ENCODE peak calls at places on chromosomes 1 and 21, in five cellular contexts. W is sigmoid colon; M is CD4-positive, alpha-beta T cell; Z is uterus; K is activated naive CD4-positive, alpha-beta T cell treated with anti-CD3 and anti-CD28 coated beads, Interleukin-2, amount 10 ng/mL, durations not matched to agents 7 days and 5 days. O is an unnamed sample.

GRCh38 chr1:59505596-59506028 is 208.7 kb downstream of the FGGY start:
- DNase-seq in W (no peak), M (no peak), Z (no peak), K (no peak), O (no peak)

GRCh38 chr1:228097333-228098081 is 5.6 kb downstream of the C1orf35 start:
- DNase-seq in W (peak), M (no peak), Z (no peak), K (peak), O (peak)

GRCh38 chr21:45309069-45309521 is 21.4 kb upstream of the POFUT2 start:
- DNase-seq in W (peak), M (no peak), Z (no peak), K (peak), O (peak)

GRCh38 chr1:56666112-56666608 is 21.0 kb downstream of the PRKAA2 start:
- DNase-seq in W (no peak), M (no peak), Z (no peak), K (no peak), O (no peak)

GRCh38 chr1:41560496-41560895 is 76.0 kb upstream of the EDN2 start:
- DNase-seq in W (no peak), M (no peak), Z (no peak), K (no peak), O (no peak)

GRCh38 chr1:154736840-154737239 is 128.9 kb upstream of the ADAR start:
- DNase-seq in W (no peak), M (no peak), Z (peak), K (no peak), O (no peak)

GRCh38 chr1:229669333-229669732 is 43.3 kb downstream of the URB2 start:
- DNase-seq in W (no peak), M (no peak), Z (no peak), K (no peak), O (peak)

GRCh38 chr1:229627003-229627402 is 956 bp downstream of the URB2 start:
- DNase-seq in W (no peak), M (no peak), Z (no peak), K (no peak), O (no peak)

GRCh38 chr1:59765036-59765730 is 49.6 kb upstream of the HOOK1 start:
- DNase-seq in W (no peak), M (no peak), Z (no peak), K (no peak), O (no peak)

GRCh38 chr1:87129606-87130005 is 199.1 kb upstream of the LMO4 start:
- DNase-seq in W (peak), M (no peak), Z (peak), K (no peak), O (no peak)

GRCh38 chr1:43563779-43564616 is 33.3 kb downstream of the PTPRF start:
- DNase-seq in W (peak), M (no peak), Z (peak), K (no peak), O (no peak)

GRCh38 chr21:26736449-26736848 is 108.8 kb downstream of the ADAMTS1 start:
- DNase-seq in W (no peak), M (no peak), Z (no peak), K (no peak), O (no peak)

GRCh38 chr1:165828103-165828558 is 717 bp downstream of the UCK2 start:
- DNase-seq in W (no peak), M (peak), Z (peak), K (no peak), O (peak)

GRCh38 chr1:59549903-59550302 is 253.0 kb downstream of the FGGY start:
- DNase-seq in W (peak), M (no peak), Z (peak), K (no peak), O (no peak)

GRCh38 chr1:53378932-53379661 is 51.2 kb upstream of the LRP8 start:
- DNase-seq in W (peak), M (no peak), Z (no peak), K (peak), O (no peak)

GRCh38 chr1:19918057-19918456 is 5.4 kb downstream of the PLA2G2E start:
- DNase-seq in W (peak), M (peak), Z (peak), K (peak), O (peak)

GRCh38 chr1:217260676-217261075 is 370.2 kb downstream of the GPATCH2 start:
- DNase-seq in W (no peak), M (no peak), Z (no peak), K (no peak), O (no peak)

GRCh38 chr1:93588955-93589354 is 92.7 kb downstream of the BCAR3 start:
- DNase-seq in W (no peak), M (no peak), Z (no peak), K (no peak), O (no peak)

GRCh38 chr1:220809187-220809550 is 22.5 kb downstream of the MTARC1 start:
- DNase-seq in W (no peak), M (no peak), Z (no peak), K (no peak), O (no peak)

GRCh38 chr1:204650911-204651570 is 34.5 kb downstream of the LRRN2 start:
- DNase-seq in W (no peak), M (no peak), Z (no peak), K (no peak), O (no peak)

GRCh38 chr1:978069-978834 is 3.6 kb downstream of the PERM1 start:
- DNase-seq in W (peak), M (no peak), Z (no peak), K (no peak), O (no peak)

GRCh38 chr1:42209516-42210370 is 45.2 kb upstream of the GUCA2A start:
- DNase-seq in W (no peak), M (no peak), Z (no peak), K (no peak), O (no peak)

GRCh38 chr1:58909162-58909560 is 125.3 kb upstream of the JUN start:
- DNase-seq in W (no peak), M (no peak), Z (no peak), K (no peak), O (no peak)

GRCh38 chr1:205615789-205616188 is 16.0 kb downstream of the ELK4 start:
- DNase-seq in W (no peak), M (no peak), Z (no peak), K (no peak), O (no peak)

GRCh38 chr1:161342836-161343235 is 24.8 kb downstream of the CFAP126 start:
- DNase-seq in W (no peak), M (no peak), Z (no peak), K (no peak), O (no peak)

GRCh38 chr1:172298146-172298545 is 122.3 kb upstream of the C1orf105 start:
- DNase-seq in W (no peak), M (no peak), Z (no peak), K (no peak), O (no peak)

GRCh38 chr1:36081926-36082485 is 1.9 kb upstream of the TEKT2 start:
- DNase-seq in W (no peak), M (no peak), Z (no peak), K (no peak), O (no peak)

GRCh38 chr1:180309338-180309737 is 79.3 kb downstream of the LHX4 start:
- DNase-seq in W (no peak), M (no peak), Z (no peak), K (no peak), O (no peak)

GRCh38 chr21:25582164-25582563 is 25.1 kb downstream of the MRPL39 start:
- DNase-seq in W (no peak), M (no peak), Z (no peak), K (no peak), O (no peak)

GRCh38 chr21:42734323-42734971 is 81.0 kb downstream of the PDE9A start:
- DNase-seq in W (peak), M (no peak), Z (no peak), K (peak), O (no peak)

GRCh38 chr1:74356493-74356892 is 121.3 kb downstream of the TNNI3K start:
- DNase-seq in W (no peak), M (no peak), Z (no peak), K (no peak), O (no peak)

GRCh38 chr1:115313173-115313572 is 24.9 kb downstream of the NGF start:
- DNase-seq in W (no peak), M (no peak), Z (no peak), K (no peak), O (no peak)

GRCh38 chr1:115430717-115431116 is 92.7 kb upstream of the NGF start:
- DNase-seq in W (no peak), M (no peak), Z (peak), K (no peak), O (peak)

GRCh38 chr1:206932271-206932670 is 10.5 kb upstream of the FCMR start:
- DNase-seq in W (no peak), M (no peak), Z (no peak), K (no peak), O (no peak)

GRCh38 chr1:65525297-65526048 is 105.0 kb downstream of the LEPR start:
- DNase-seq in W (peak), M (no peak), Z (no peak), K (no peak), O (peak)

GRCh38 chr1:79633456-79633855 is 626.9 kb upstream of the ADGRL4 start:
- DNase-seq in W (no peak), M (no peak), Z (no peak), K (no peak), O (no peak)

GRCh38 chr21:42385619-42386018 is 10.2 kb downstream of the TMPRSS3 start:
- DNase-seq in W (no peak), M (no peak), Z (no peak), K (no peak), O (no peak)

GRCh38 chr1:48214820-48215219 is 7.7 kb upstream of the SLC5A9 start:
- DNase-seq in W (no peak), M (no peak), Z (peak), K (no peak), O (no peak)

GRCh38 chr1:210571356-210572334 is 242.9 kb downstream of the HHAT start:
- DNase-seq in W (no peak), M (no peak), Z (no peak), K (no peak), O (no peak)

O was measured in HEK293T.